ENCODE peak calls at places on chromosomes 6 and 20, in nine cellular contexts. J is EL, O is cardiac fibroblast, B is HFFc6, N is heart left ventricle, D is ACHN, E is pancreas, Q is progenitor cell of endocrine pancreas, L is foreskin fibroblast. U is an unnamed sample.

GRCh38 chr6:108408861-108409260 is 114.0 kb downstream of the AFG1L start:
- DNase-seq in N (no peak), J (no peak), L (no peak), B (no peak), D (no peak), E (no peak), Q (no peak), O (no peak), U (no peak)

GRCh38 chr20:43717616-43717995 is 9.2 kb downstream of the GTSF1L start:
- DNase-seq in N (no peak), E (no peak), Q (no peak), L (no peak), J (no peak), D (no peak), O (no peak), B (no peak), U (no peak)

GRCh38 chr6:52664185-52664990 is 6.5 kb upstream of the TMEM14A start:
- DNase-seq in D (peak), B (peak), O (peak), L (peak), N (peak), Q (peak), E (peak), J (peak), U (peak)

GRCh38 chr20:41249371-41249770 is 68.2 kb downstream of the ZHX3 start:
- DNase-seq in Q (no peak), O (peak), D (peak), E (peak), J (peak), L (peak), B (peak), N (peak), U (no peak)

GRCh38 chr6:53461041-53461656 is 83.8 kb downstream of the GCLC start:
- DNase-seq in L (no peak), E (no peak), D (no peak), Q (no peak), B (no peak), J (no peak), O (no peak), N (no peak), U (no peak)

GRCh38 chr6:106924699-106925523 is 49.6 kb downstream of the CD24 start:
- DNase-seq in E (peak), B (no peak), N (no peak), J (no peak), O (no peak), D (no peak), L (no peak), Q (peak), U (no peak)

GRCh38 chr6:3747100-3747737 is 4.3 kb downstream of the PXDC1 start:
- DNase-seq in B (no peak), J (no peak), O (no peak), Q (no peak), N (no peak), E (no peak), D (no peak), L (no peak), U (no peak)

GRCh38 chr6:163536770-163537169 is 122.3 kb downstream of the QKI start:
- DNase-seq in B (no peak), J (peak), L (peak), D (peak), E (no peak), N (no peak), Q (no peak), O (peak), U (no peak)

GRCh38 chr6:30931959-30932645 is at the start of gene SFTA2:
- DNase-seq in Q (no peak), D (peak), L (no peak), O (no peak), N (no peak), E (no peak), B (no peak), J (no peak), U (no peak)

GRCh38 chr20:61371501-61372150 is 119.6 kb downstream of the CDH4 start:
- DNase-seq in N (no peak), E (no peak), Q (no peak), B (no peak), J (no peak), L (no peak), O (no peak), D (no peak), U (no peak)

GRCh38 chr6:158411998-158412397 is 99.7 kb downstream of the TULP4 start:
- DNase-seq in N (no peak), J (peak), L (no peak), B (no peak), E (no peak), Q (no peak), O (no peak), D (no peak), U (no peak)

GRCh38 chr6:131177996-131178395 is 42.7 kb downstream of the AKAP7 start:
- DNase-seq in E (no peak), Q (no peak), L (peak), J (no peak), O (no peak), D (no peak), N (no peak), B (no peak), U (no peak)

GRCh38 chr6:170129691-170130171 is 161.1 kb downstream of the DLL1 start:
- DNase-seq in E (peak), Q (peak), O (peak), L (no peak), N (peak), D (no peak), B (no peak), J (no peak), U (no peak)

GRCh38 chr6:38117281-38117680 is 297.8 kb downstream of the ZFAND3 start:
- DNase-seq in L (peak), J (peak), O (no peak), D (no peak), Q (no peak), B (peak), E (no peak), N (no peak), U (no peak)

GRCh38 chr20:42635699-42636411 is 553.9 kb downstream of the PTPRT start:
- DNase-seq in D (peak), Q (no peak), B (no peak), L (no peak), O (no peak), E (no peak), N (no peak), J (no peak), U (no peak)

GRCh38 chr20:46571418-46571817 is 21.0 kb upstream of the OCSTAMP start:
- DNase-seq in O (no peak), N (no peak), B (no peak), J (no peak), Q (no peak), L (no peak), E (no peak), D (no peak), U (no peak)

GRCh38 chr6:103675807-103676406 is 1183.8 kb downstream of the HACE1 start:
- DNase-seq in D (peak), B (no peak), J (peak), Q (no peak), L (no peak), O (no peak), E (no peak), N (no peak), U (no peak)

GRCh38 chr6:44682280-44682679 is 294.8 kb downstream of the CDC5L start:
- DNase-seq in E (no peak), J (no peak), O (no peak), N (no peak), B (no peak), Q (no peak), D (no peak), L (no peak), U (no peak)

GRCh38 chr20:5353624-5354496 is 37.1 kb upstream of the PROKR2 start:
- DNase-seq in N (no peak), Q (no peak), B (peak), E (no peak), D (peak), O (peak), J (peak), L (peak), U (no peak)

GRCh38 chr6:150250826-150251225 is 108.0 kb downstream of the PPP1R14C start:
- DNase-seq in D (no peak), B (peak), E (no peak), L (peak), Q (no peak), N (no peak), J (peak), O (peak), U (no peak)

GRCh38 chr6:161411265-161411944 is 137.5 kb upstream of the AGPAT4 start:
- DNase-seq in Q (no peak), L (no peak), E (no peak), D (peak), N (no peak), B (no peak), J (no peak), O (no peak), U (no peak)

GRCh38 chr6:50952092-50952932 is 133.6 kb downstream of the TFAP2B start:
- DNase-seq in J (no peak), L (no peak), N (no peak), Q (no peak), E (no peak), D (no peak), O (no peak), B (no peak), U (no peak)

GRCh38 chr6:93139408-93140081 is 279.8 kb downstream of the EPHA7 start:
- DNase-seq in L (no peak), E (no peak), O (no peak), J (no peak), N (no peak), B (no peak), D (no peak), Q (no peak), U (no peak)

GRCh38 chr20:35831983-35832382 is 60.2 kb downstream of the PHF20 start:
- DNase-seq in Q (no peak), L (no peak), N (no peak), J (no peak), B (no peak), D (no peak), E (no peak), O (no peak), U (no peak)

GRCh38 chr20:36493801-36494114 is 47.6 kb upstream of the MYL9 start:
- DNase-seq in D (peak), B (peak), N (peak), L (peak), Q (no peak), O (peak), J (peak), E (no peak), U (no peak)

GRCh38 chr6:169034523-169035167 is 219.0 kb downstream of the THBS2 start:
- DNase-seq in J (peak), O (no peak), E (no peak), B (no peak), D (no peak), Q (no peak), N (no peak), L (peak), U (no peak)

GRCh38 chr6:1311400-1312192 is at the start of gene FOXQ1:
- DNase-seq in B (peak), J (peak), D (no peak), N (peak), Q (peak), E (peak), L (peak), O (no peak), U (no peak)

GRCh38 chr6:145116591-145117178 is 618.6 kb downstream of the EPM2A start:
- DNase-seq in N (no peak), E (no peak), D (no peak), J (no peak), L (no peak), O (no peak), Q (no peak), B (no peak), U (no peak)

GRCh38 chr6:107877968-107878367 is 53.9 kb upstream of the SCML4 start:
- DNase-seq in D (no peak), N (no peak), B (no peak), E (no peak), Q (no peak), J (no peak), O (no peak), L (no peak), U (no peak)

GRCh38 chr20:2745936-2746635 is 53.5 kb downstream of the EBF4 start:
- DNase-seq in L (no peak), D (no peak), E (no peak), O (no peak), J (no peak), Q (no peak), B (no peak), N (no peak), U (no peak)

GRCh38 chr20:63290677-63291472 is 2.1 kb upstream of the COL20A1 start:
- DNase-seq in B (peak), Q (peak), J (peak), N (no peak), O (peak), E (peak), D (peak), L (peak), U (peak)

GRCh38 chr20:7410150-7410549 is 530.1 kb downstream of the HAO1 start:
- DNase-seq in N (no peak), D (no peak), J (no peak), Q (no peak), O (no peak), B (no peak), L (peak), E (no peak), U (no peak)

GRCh38 chr20:41222299-41222698 is 85.0 kb downstream of the PLCG1 start:
- DNase-seq in D (no peak), Q (no peak), N (no peak), J (no peak), O (no peak), B (no peak), L (no peak), E (no peak), U (no peak)

GRCh38 chr6:26569433-26569764 is 27.4 kb upstream of the ABT1 start:
- DNase-seq in B (no peak), Q (no peak), J (no peak), N (no peak), E (no peak), L (no peak), D (no peak), O (no peak), U (no peak)

GRCh38 chr20:3854462-3854870 is 7.8 kb downstream of the MAVS start:
- DNase-seq in E (no peak), D (no peak), L (peak), N (no peak), B (no peak), Q (no peak), J (no peak), O (no peak), U (no peak)

GRCh38 chr20:62063981-62064787 is 1.5 kb downstream of the TAF4 start:
- DNase-seq in E (peak), N (peak), D (no peak), J (peak), L (peak), O (no peak), B (no peak), Q (peak), U (no peak)

GRCh38 chr6:139316622-139317317 is 25.0 kb upstream of the TXLNB start:
- DNase-seq in L (peak), J (no peak), B (no peak), Q (no peak), O (no peak), N (no peak), D (no peak), E (no peak), U (no peak)

GRCh38 chr6:104789770-104790190 is 69.9 kb downstream of the HACE1 start:
- DNase-seq in D (peak), E (no peak), J (peak), L (peak), B (peak), Q (no peak), N (no peak), O (peak), U (no peak)